ENCODE peak calls at places on chromosomes 13 and 19, in six cellular contexts. One of them, this sample, is unnamed.

GRCh38 chr13:31053098-31053497 is 108.6 kb downstream of the HSPH1 start:
- DNase-seq in H1: no peak
- DNase-seq in mesenchymal stem cell: peak
- DNase-seq in IMR-90: peak
- DNase-seq in neuronal stem cell: no peak
- DNase-seq in H9: no peak
- DNase-seq in this sample: no peak

GRCh38 chr13:83449666-83450395 is 432.4 kb downstream of the SLITRK1 start:
- DNase-seq in IMR-90: peak
- DNase-seq in H1: no peak
- DNase-seq in mesenchymal stem cell: no peak
- DNase-seq in H9: no peak
- DNase-seq in neuronal stem cell: no peak
- DNase-seq in this sample: peak

GRCh38 chr13:20441066-20441465 is 84.6 kb downstream of the CRYL1 start:
- DNase-seq in neuronal stem cell: no peak
- DNase-seq in mesenchymal stem cell: no peak
- DNase-seq in H1: no peak
- DNase-seq in IMR-90: no peak
- DNase-seq in H9: no peak
- DNase-seq in this sample: no peak

GRCh38 chr13:84864341-84864740 is 934.9 kb downstream of the SLITRK6 start:
- DNase-seq in H9: no peak
- DNase-seq in H1: no peak
- DNase-seq in neuronal stem cell: no peak
- DNase-seq in IMR-90: no peak
- DNase-seq in mesenchymal stem cell: no peak
- DNase-seq in this sample: no peak

GRCh38 chr13:57633141-57633949 is 1.8 kb downstream of the PCDH17 start:
- DNase-seq in H9: peak
- DNase-seq in IMR-90: no peak
- DNase-seq in mesenchymal stem cell: no peak
- DNase-seq in neuronal stem cell: no peak
- DNase-seq in H1: no peak
- DNase-seq in this sample: no peak

GRCh38 chr13:83765796-83766195 is 116.5 kb downstream of the SLITRK1 start:
- DNase-seq in mesenchymal stem cell: no peak
- DNase-seq in H9: no peak
- DNase-seq in neuronal stem cell: no peak
- DNase-seq in IMR-90: no peak
- DNase-seq in H1: no peak
- DNase-seq in this sample: no peak

GRCh38 chr13:27481766-27482165 is 31.4 kb upstream of the MTIF3 start:
- DNase-seq in H9: peak
- DNase-seq in IMR-90: peak
- DNase-seq in mesenchymal stem cell: peak
- DNase-seq in neuronal stem cell: peak
- DNase-seq in H1: peak
- DNase-seq in this sample: peak

GRCh38 chr19:21593934-21594844 is 88.8 kb downstream of the ZNF429 start:
- DNase-seq in mesenchymal stem cell: no peak
- DNase-seq in H9: no peak
- DNase-seq in H1: no peak
- DNase-seq in neuronal stem cell: no peak
- DNase-seq in IMR-90: no peak
- DNase-seq in this sample: no peak

GRCh38 chr13:74250738-74251190 is 116.6 kb upstream of the KLF12 start:
- DNase-seq in IMR-90: peak
- DNase-seq in H1: no peak
- DNase-seq in neuronal stem cell: no peak
- DNase-seq in mesenchymal stem cell: peak
- DNase-seq in H9: no peak
- DNase-seq in this sample: peak

GRCh38 chr19:33634361-33635091 is 12.8 kb downstream of the CHST8 start:
- DNase-seq in neuronal stem cell: no peak
- DNase-seq in mesenchymal stem cell: no peak
- DNase-seq in H9: peak
- DNase-seq in IMR-90: no peak
- DNase-seq in H1: no peak
- DNase-seq in this sample: no peak

DNA sequence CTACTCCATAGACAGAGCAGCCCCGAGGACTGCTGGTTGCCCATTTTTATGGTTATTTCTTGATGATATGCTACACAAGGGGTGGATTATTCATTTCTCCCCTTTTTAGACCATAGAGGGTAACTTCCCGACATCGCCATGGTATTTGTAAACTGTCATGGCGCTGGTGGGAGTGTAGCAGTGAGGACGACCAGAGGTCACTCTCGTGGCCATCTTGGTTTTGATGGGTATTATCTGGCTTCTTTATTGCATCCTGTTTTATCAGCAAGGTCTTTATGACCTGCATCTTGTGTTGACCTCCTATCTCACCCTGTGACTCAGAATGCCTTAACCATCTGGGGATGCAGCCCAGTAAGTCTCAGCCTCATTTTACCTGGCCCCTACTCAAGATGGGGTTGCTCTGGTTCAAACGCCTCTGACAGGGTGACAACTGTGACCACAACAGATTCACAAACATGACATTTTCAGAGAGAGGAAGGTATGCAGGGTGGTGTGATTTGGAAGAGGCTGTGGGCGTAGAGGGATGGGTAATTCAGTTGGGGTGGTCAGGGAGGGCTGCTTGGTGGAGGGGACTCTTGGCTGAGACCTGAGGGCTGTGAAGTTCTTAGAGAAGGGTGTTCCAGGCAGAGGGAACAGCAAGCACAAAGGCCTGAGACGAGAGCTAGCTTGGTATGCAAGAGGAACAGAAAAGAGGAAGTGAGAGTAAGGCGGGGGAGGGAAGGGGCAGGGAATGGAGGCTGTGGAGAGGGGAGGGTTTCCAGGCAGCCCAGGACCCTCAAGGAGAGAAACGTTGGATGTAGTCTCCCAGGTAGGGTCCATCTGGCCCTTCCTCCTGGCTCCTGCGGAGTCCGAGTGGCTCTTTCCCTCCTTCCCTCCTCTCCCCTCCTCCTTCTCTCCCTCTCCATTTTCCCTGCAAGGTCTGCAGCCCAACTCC is 23.5 kb downstream of the FAM187B start:
- DNase-seq in neuronal stem cell: no peak
- DNase-seq in IMR-90: no peak
- DNase-seq in H1: no peak
- DNase-seq in mesenchymal stem cell: no peak
- DNase-seq in H9: peak
- DNase-seq in this sample: no peak
- H3K4ac ChIP-seq in neuronal stem cell: no peak
- H3K4ac ChIP-seq in IMR-90: no peak
- H3K4ac ChIP-seq in H1: peak
- H3K4ac ChIP-seq in mesenchymal stem cell: no peak
- H3K4ac ChIP-seq in H9: no peak
- H3K4ac ChIP-seq in this sample: no peak

DNA sequence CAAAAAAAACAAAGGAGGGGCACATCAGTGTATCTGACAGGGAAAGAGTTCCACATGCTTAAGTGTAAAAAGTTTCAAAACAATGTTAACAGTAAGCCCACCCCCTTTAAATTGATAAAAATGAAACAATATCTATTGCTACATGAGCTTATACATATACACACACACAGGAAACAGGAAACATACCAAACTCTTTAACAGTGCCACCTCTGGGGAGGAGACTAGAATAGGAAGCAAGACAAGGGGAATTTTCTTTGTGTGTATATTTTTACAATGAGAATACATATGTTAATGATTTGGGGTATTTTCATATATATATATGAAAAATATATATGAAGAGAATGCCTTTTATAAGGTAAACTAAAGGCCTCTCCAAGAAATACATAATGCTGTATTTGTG is 44.7 kb downstream of the TPT1 start:
- DNase-seq in mesenchymal stem cell: no peak
- DNase-seq in H9: no peak
- DNase-seq in neuronal stem cell: no peak
- DNase-seq in IMR-90: peak
- DNase-seq in H1: no peak
- DNase-seq in this sample: no peak
- H2AFZ ChIP-seq in mesenchymal stem cell: no peak
- H2AFZ ChIP-seq in H9: no peak
- H2AFZ ChIP-seq in neuronal stem cell: no peak
- H2AFZ ChIP-seq in IMR-90: no peak
- H2AFZ ChIP-seq in H1: no peak
- H2AFZ ChIP-seq in this sample: no peak

GRCh38 chr19:1566392-1567115 is 1.6 kb downstream of the MEX3D start:
- DNase-seq in IMR-90: peak
- DNase-seq in mesenchymal stem cell: peak
- DNase-seq in H9: peak
- DNase-seq in H1: peak
- DNase-seq in neuronal stem cell: peak
- DNase-seq in this sample: no peak
- H3K4ac ChIP-seq in IMR-90: peak
- H3K4ac ChIP-seq in mesenchymal stem cell: peak
- H3K4ac ChIP-seq in H9: no peak
- H3K4ac ChIP-seq in H1: peak
- H3K4ac ChIP-seq in neuronal stem cell: peak
- H3K4ac ChIP-seq in this sample: peak

GRCh38 chr13:80684525-80685017 is 343.6 kb upstream of the SPRY2 start:
- DNase-seq in H9: no peak
- DNase-seq in neuronal stem cell: peak
- DNase-seq in mesenchymal stem cell: no peak
- DNase-seq in H1: no peak
- DNase-seq in IMR-90: no peak
- DNase-seq in this sample: no peak

GRCh38 chr13:80680786-80681366 is 339.9 kb upstream of the SPRY2 start:
- DNase-seq in H1: no peak
- DNase-seq in H9: no peak
- DNase-seq in mesenchymal stem cell: no peak
- DNase-seq in neuronal stem cell: no peak
- DNase-seq in IMR-90: no peak
- DNase-seq in this sample: no peak

GRCh38 chr13:80690208-80690607 is 349.3 kb upstream of the SPRY2 start:
- DNase-seq in IMR-90: no peak
- DNase-seq in H1: no peak
- DNase-seq in H9: no peak
- DNase-seq in mesenchymal stem cell: no peak
- DNase-seq in neuronal stem cell: no peak
- DNase-seq in this sample: no peak

DNA sequence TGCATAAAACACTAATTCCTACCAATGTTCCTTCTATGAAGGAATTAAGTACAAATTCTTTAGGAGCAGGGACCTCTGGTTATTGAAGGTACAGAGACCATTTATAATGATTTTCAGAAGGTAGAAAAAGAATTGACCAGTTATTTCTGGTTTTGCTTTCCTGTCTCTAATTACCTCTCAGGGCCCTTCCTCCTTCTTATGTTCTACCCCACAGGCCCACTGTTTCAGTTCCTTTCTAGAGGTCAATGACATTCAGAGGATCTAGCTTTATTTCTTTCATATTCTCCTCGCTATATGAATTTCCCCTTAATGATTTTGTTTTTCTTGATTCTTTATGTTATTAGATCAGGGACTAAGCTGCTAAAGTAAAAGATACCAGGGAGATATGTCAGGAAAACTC is 345.0 kb upstream of the SPRY2 start:
- DNase-seq in mesenchymal stem cell: no peak
- DNase-seq in H9: no peak
- DNase-seq in H1: no peak
- DNase-seq in IMR-90: no peak
- DNase-seq in neuronal stem cell: no peak
- DNase-seq in this sample: no peak
- H2AFZ ChIP-seq in mesenchymal stem cell: no peak
- H2AFZ ChIP-seq in H9: no peak
- H2AFZ ChIP-seq in H1: no peak
- H2AFZ ChIP-seq in IMR-90: no peak
- H2AFZ ChIP-seq in neuronal stem cell: no peak
- H2AFZ ChIP-seq in this sample: no peak

GRCh38 chr19:16828990-16829821 is at the start of gene SIN3B:
- DNase-seq in H1: peak
- DNase-seq in H9: peak
- DNase-seq in neuronal stem cell: peak
- DNase-seq in IMR-90: peak
- DNase-seq in mesenchymal stem cell: peak
- DNase-seq in this sample: peak
- H3K4ac ChIP-seq in H1: no peak
- H3K4ac ChIP-seq in H9: no peak
- H3K4ac ChIP-seq in neuronal stem cell: no peak
- H3K4ac ChIP-seq in IMR-90: peak
- H3K4ac ChIP-seq in mesenchymal stem cell: no peak
- H3K4ac ChIP-seq in this sample: peak

DNA sequence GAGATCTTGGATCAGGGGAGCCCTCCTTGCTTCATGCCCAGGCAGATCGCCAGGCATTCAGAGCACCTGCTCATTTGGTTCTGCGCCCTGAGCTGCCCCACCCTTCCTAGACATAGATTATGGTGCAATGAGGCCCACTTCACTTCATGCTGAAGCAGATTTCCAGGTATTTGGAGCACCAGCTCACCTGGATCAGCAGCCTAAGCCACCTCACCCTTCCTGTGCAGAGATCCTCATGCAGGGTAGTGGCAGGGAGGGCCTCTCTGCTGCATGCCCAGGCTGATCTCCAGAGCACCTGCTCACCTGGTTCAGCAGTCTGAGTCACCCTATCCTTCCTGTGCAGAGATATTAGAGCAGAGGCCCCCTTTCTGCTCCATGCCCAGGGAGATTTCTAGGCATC is 1966.1 kb downstream of the PCDH9 start:
- DNase-seq in IMR-90: no peak
- DNase-seq in H1: no peak
- DNase-seq in neuronal stem cell: no peak
- DNase-seq in mesenchymal stem cell: no peak
- DNase-seq in H9: no peak
- DNase-seq in this sample: no peak
- H2AFZ ChIP-seq in IMR-90: no peak
- H2AFZ ChIP-seq in H1: peak
- H2AFZ ChIP-seq in neuronal stem cell: no peak
- H2AFZ ChIP-seq in mesenchymal stem cell: no peak
- H2AFZ ChIP-seq in H9: no peak
- H2AFZ ChIP-seq in this sample: no peak

DNA sequence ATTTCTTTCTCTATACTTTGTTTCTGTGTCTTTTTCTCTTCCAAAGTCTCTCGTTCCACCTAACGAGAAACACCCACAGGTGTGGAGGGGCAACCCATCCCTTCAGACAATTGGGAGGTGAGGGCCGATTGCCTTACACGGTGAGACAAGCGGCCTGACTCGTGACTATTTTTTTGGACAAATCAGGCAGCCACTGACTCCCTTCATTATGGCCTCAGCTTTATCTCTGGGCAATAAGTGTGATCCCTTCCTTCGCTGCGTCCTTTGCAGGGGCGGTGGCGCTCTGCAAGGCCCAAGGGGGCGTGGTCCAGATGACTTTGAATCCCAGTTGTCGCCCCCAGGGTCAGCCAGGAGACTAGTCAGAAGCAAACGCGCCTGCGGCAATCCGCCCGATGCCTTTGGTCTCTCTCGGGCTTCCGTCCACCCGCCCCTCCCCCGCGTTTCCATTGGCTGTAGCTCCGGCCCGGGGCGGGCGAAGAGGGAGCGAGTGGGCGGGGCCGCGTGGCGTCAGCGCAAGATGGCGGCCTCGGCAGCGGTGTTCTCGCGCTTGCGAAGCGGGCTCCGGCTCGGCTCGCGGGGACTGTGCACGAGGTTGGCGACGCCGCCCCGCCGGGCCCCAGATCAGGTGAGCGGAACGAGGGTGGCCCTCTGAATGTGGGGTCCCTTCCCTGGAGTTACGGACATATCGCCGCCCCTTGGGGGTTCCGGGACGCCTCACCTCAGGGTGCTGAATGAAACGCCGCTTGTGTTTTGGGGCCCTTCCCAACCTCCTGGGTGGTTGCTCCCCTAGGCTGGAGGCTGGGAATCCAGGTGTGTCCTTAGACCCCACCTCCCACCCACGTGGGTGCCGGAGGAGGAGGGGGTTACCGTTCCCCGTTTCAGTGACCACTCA is at the start of gene TIMM50:
- DNase-seq in H9: peak
- DNase-seq in IMR-90: peak
- DNase-seq in H1: peak
- DNase-seq in neuronal stem cell: peak
- DNase-seq in mesenchymal stem cell: peak
- DNase-seq in this sample: peak
- H3K4ac ChIP-seq in H9: peak
- H3K4ac ChIP-seq in IMR-90: peak
- H3K4ac ChIP-seq in H1: peak
- H3K4ac ChIP-seq in neuronal stem cell: peak
- H3K4ac ChIP-seq in mesenchymal stem cell: peak
- H3K4ac ChIP-seq in this sample: peak